ENCODE peak calls at places on chromosome 17, in five cellular contexts. One of them, this sample, is unnamed.

GRCh38 chr17:33523577-33523981 is 230.5 kb upstream of the ASIC2 start:
- DNase-seq in SK-N-SH: no peak
- DNase-seq in K562: no peak
- DNase-seq in GM12878: no peak
- DNase-seq in HepG2: no peak
- DNase-seq in this sample: no peak

GRCh38 chr17:9006175-9006767 is 15.0 kb upstream of the NTN1 start:
- DNase-seq in SK-N-SH: no peak
- DNase-seq in K562: no peak
- DNase-seq in GM12878: no peak
- DNase-seq in HepG2: no peak
- DNase-seq in this sample: no peak

GRCh38 chr17:21463204-21463661 is 87.1 kb downstream of the KCNJ12 start:
- DNase-seq in SK-N-SH: no peak
- DNase-seq in K562: no peak
- DNase-seq in GM12878: no peak
- DNase-seq in HepG2: no peak
- DNase-seq in this sample: no peak

GRCh38 chr17:80045703-80046102 is 9.3 kb downstream of the CCDC40 start:
- DNase-seq in SK-N-SH: no peak
- DNase-seq in K562: no peak
- DNase-seq in GM12878: no peak
- DNase-seq in HepG2: no peak
- DNase-seq in this sample: no peak

GRCh38 chr17:68981288-68981687 is 26.1 kb upstream of the ABCA8 start:
- DNase-seq in SK-N-SH: no peak
- DNase-seq in K562: no peak
- DNase-seq in GM12878: peak; percentile 32
- DNase-seq in HepG2: peak; percentile 20
- DNase-seq in this sample: no peak

GRCh38 chr17:6894206-6894528 is 62.6 kb upstream of the TEKT1 start:
- DNase-seq in SK-N-SH: no peak
- DNase-seq in K562: no peak
- DNase-seq in GM12878: no peak
- DNase-seq in HepG2: no peak
- DNase-seq in this sample: no peak

GRCh38 chr17:32240745-32241144 is 24.9 kb upstream of the RHBDL3 start:
- DNase-seq in SK-N-SH: no peak
- DNase-seq in K562: no peak
- DNase-seq in GM12878: no peak
- DNase-seq in HepG2: no peak
- DNase-seq in this sample: no peak

GRCh38 chr17:66337866-66338472 is 35.6 kb downstream of the PRKCA start:
- DNase-seq in SK-N-SH: no peak
- DNase-seq in K562: no peak
- DNase-seq in GM12878: no peak
- DNase-seq in HepG2: no peak
- DNase-seq in this sample: no peak

GRCh38 chr17:62616993-62617893 is 10.2 kb upstream of the MRC2 start:
- DNase-seq in SK-N-SH: no peak
- DNase-seq in K562: no peak
- DNase-seq in GM12878: no peak
- DNase-seq in HepG2: peak; percentile 97
- DNase-seq in this sample: no peak

GRCh38 chr17:65345261-65346060 is 208.3 kb downstream of the RGS9 start:
- DNase-seq in SK-N-SH: no peak
- DNase-seq in K562: no peak
- DNase-seq in GM12878: no peak
- DNase-seq in HepG2: no peak
- DNase-seq in this sample: no peak

GRCh38 chr17:50379733-50380132 is 6.7 kb downstream of the EME1 start:
- DNase-seq in SK-N-SH: no peak
- DNase-seq in K562: no peak
- DNase-seq in GM12878: no peak
- DNase-seq in HepG2: no peak
- DNase-seq in this sample: no peak

GRCh38 chr17:49646391-49647255 is 31.3 kb downstream of the SPOP start:
- DNase-seq in SK-N-SH: no peak
- DNase-seq in K562: no peak
- DNase-seq in GM12878: peak; percentile 45
- DNase-seq in HepG2: peak; percentile 23
- DNase-seq in this sample: peak; percentile 68

GRCh38 chr17:40399185-40399584 is 18.5 kb downstream of the TOP2A start:
- DNase-seq in SK-N-SH: peak; percentile 48
- DNase-seq in K562: peak; percentile 32
- DNase-seq in GM12878: no peak
- DNase-seq in HepG2: peak; percentile 74
- DNase-seq in this sample: peak; percentile 32

DNA sequence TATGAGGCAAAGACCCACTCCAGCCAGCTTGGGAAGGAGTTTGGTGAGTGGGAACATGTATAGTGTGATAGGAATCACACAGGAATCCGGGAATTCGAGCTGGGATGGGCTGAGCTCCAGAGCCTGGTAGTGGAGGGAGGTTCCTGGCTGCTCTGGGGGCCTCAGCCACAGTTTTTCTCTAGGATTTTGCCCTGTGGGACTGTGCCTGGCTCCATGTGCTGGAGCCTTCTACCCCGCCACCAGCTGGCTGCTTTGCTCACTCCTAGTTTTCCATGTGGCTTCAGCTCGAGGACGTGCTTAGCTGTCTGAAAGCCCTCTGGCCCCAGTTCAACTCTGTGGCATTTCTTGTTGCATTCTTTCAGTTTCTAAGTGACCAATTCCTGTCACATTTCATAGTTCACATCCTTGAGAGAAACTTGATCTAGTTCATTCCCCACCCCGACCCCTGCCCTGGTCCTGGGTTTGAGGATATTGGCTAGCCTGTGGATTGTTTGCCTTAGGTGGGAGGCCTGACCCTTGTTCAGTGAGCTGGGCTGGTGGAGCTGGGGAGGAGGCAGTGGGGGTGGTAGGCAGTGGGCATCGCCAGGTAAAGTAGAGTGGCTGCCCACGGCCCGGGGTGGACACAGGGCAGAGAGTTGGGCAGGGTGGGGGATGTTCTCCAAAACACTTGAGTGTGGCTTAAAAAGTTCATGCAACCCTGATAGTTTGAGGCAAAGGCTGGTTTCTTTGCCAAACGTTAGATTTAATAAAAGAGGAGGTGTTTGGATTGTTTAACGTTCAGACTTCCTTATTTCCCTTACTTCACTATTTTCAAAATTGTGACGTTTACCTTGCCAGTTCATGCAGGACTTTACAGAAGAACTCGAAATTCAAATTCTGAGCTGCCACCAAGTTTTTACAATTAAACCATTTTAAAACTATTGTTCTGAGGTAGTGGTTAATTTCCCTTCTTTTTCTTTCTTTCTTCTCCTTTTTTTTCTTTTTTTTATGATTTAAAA is 5.2 kb downstream of the SEC14L1 start:
- DNase-seq in SK-N-SH: peak; percentile 44
- DNase-seq in K562: no peak
- DNase-seq in GM12878: peak; percentile 71
- DNase-seq in HepG2: peak; percentile 70
- DNase-seq in this sample: no peak
- TF ChIP-seq CTCF in SK-N-SH: peak; percentile 50
- TF ChIP-seq CTCF in K562: no peak
- TF ChIP-seq CTCF in GM12878: no peak
- TF ChIP-seq CTCF in HepG2: peak; percentile 54
- TF ChIP-seq CTCF in this sample: no peak

GRCh38 chr17:29616300-29617048 is 6.2 kb downstream of the CORO6 start:
- DNase-seq in SK-N-SH: no peak
- DNase-seq in K562: no peak
- DNase-seq in GM12878: no peak
- DNase-seq in HepG2: no peak
- DNase-seq in this sample: no peak

GRCh38 chr17:29615492-29616299 is 7.0 kb downstream of the CORO6 start:
- DNase-seq in SK-N-SH: peak; percentile 61
- DNase-seq in K562: peak; percentile 98
- DNase-seq in GM12878: no peak
- DNase-seq in HepG2: peak; percentile 72
- DNase-seq in this sample: no peak

GRCh38 chr17:29618272-29619065 is 4.2 kb downstream of the CORO6 start:
- DNase-seq in SK-N-SH: no peak
- DNase-seq in K562: no peak
- DNase-seq in GM12878: no peak
- DNase-seq in HepG2: no peak
- DNase-seq in this sample: no peak

GRCh38 chr17:29617481-29618271 is 5.0 kb downstream of the CORO6 start:
- DNase-seq in SK-N-SH: no peak
- DNase-seq in K562: peak; percentile 84
- DNase-seq in GM12878: peak; percentile 36
- DNase-seq in HepG2: peak; percentile 52
- DNase-seq in this sample: peak; percentile 50

DNA sequence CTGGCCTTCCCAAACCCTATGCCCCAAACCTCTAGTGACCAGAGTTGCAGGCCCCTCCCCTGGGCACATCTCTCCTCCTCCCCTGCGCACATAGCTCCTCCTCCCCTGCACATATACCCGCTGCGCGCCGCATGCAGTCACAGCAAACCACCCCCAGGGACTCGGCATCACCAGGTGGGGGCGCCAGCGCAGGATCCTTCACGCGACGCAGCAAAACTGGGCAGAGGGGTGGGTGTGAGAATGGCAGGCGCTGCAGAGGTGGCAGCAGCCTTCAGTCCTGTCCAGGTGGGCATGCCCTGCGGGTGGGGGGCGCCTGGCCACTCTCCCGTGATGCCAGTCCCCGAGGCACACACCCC is 5.6 kb downstream of the CORO6 start:
- DNase-seq in SK-N-SH: peak; percentile 88
- DNase-seq in K562: peak; percentile 61
- DNase-seq in GM12878: no peak
- DNase-seq in HepG2: peak; percentile 80
- DNase-seq in this sample: peak; percentile 67
- TF ChIP-seq ZBTB33 in SK-N-SH: no peak
- TF ChIP-seq ZBTB33 in K562: peak; percentile 99
- TF ChIP-seq ZBTB33 in GM12878: no peak
- TF ChIP-seq ZBTB33 in HepG2: peak; percentile 38
- TF ChIP-seq ZBTB33 in this sample: no peak

GRCh38 chr17:48576479-48577309 is 1.5 kb downstream of the HOXB4 start:
- DNase-seq in SK-N-SH: no peak
- DNase-seq in K562: peak; percentile 76
- DNase-seq in GM12878: no peak
- DNase-seq in HepG2: no peak
- DNase-seq in this sample: no peak

GRCh38 chr17:48575673-48576478 is 2.3 kb downstream of the HOXB4 start:
- DNase-seq in SK-N-SH: no peak
- DNase-seq in K562: peak; percentile 31
- DNase-seq in GM12878: no peak
- DNase-seq in HepG2: no peak
- DNase-seq in this sample: no peak

GRCh38 chr17:48577330-48577945 is 712 bp downstream of the HOXB4 start:
- DNase-seq in SK-N-SH: no peak
- DNase-seq in K562: no peak
- DNase-seq in GM12878: no peak
- DNase-seq in HepG2: no peak
- DNase-seq in this sample: no peak

GRCh38 chr17:48574523-48575065 is 3.6 kb downstream of the HOXB4 start:
- DNase-seq in SK-N-SH: no peak
- DNase-seq in K562: no peak
- DNase-seq in GM12878: no peak
- DNase-seq in HepG2: no peak
- DNase-seq in this sample: no peak

GRCh38 chr17:48575066-48575582 is 3.0 kb downstream of the HOXB4 start:
- DNase-seq in SK-N-SH: no peak
- DNase-seq in K562: no peak
- DNase-seq in GM12878: no peak
- DNase-seq in HepG2: no peak
- DNase-seq in this sample: no peak
- TF ChIP-seq POLR2AphosphoS5 in SK-N-SH: no peak
- TF ChIP-seq POLR2AphosphoS5 in K562: no peak
- TF ChIP-seq POLR2AphosphoS5 in GM12878: no peak
- TF ChIP-seq POLR2AphosphoS5 in HepG2: no peak
- TF ChIP-seq POLR2AphosphoS5 in this sample: no peak

GRCh38 chr17:3659541-3660111 is 8.8 kb downstream of the TAX1BP3 start:
- DNase-seq in SK-N-SH: no peak
- DNase-seq in K562: peak; percentile 32
- DNase-seq in GM12878: no peak
- DNase-seq in HepG2: no peak
- DNase-seq in this sample: no peak
- TF ChIP-seq CTCF in SK-N-SH: peak; percentile 5
- TF ChIP-seq CTCF in K562: no peak
- TF ChIP-seq CTCF in GM12878: no peak
- TF ChIP-seq CTCF in HepG2: no peak
- TF ChIP-seq CTCF in this sample: no peak

DNA sequence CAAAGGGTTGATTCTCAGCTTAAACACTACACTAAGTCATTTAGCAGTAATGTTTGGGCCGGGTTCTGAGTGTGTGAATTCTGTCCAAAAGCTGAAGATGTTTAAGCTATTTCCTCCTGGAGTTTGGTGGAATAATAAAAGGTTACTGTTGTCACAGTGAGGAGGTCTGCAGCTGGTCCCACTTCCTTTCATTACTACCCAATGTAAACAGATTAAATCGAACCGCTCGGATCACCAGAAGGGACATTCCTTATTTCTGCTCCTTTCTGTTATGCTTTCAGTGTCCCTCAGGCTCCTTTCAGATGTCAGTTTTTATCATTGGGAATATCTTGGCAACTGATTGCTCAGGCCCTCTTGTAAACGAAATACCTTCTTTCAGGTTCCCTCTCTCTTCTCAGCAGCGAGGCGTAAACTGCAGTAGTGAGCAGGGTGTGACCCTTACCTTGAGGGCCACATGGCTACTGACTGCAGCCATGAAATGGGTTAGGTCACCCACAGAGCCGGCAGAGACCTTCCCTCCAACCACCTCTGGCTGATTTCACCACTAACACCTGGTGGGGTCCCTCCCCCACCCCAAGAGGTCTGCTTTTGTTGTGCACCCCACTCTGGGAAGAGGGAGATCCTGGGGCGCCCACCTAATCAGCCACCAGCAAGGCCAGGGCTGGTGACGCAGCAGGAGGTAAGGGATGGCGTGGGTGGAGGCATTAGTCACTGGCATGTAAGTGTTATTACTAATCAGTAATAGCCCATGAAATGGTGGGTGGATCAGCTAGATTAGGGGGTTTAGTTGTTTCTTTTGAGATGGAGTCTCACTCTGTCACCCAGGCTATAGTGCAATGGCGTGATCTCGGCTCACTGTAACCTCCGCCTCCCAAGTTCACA is 117.6 kb downstream of the VPS53 start:
- DNase-seq in SK-N-SH: peak; percentile 57
- DNase-seq in K562: no peak
- DNase-seq in GM12878: no peak
- DNase-seq in HepG2: no peak
- DNase-seq in this sample: peak; percentile 75
- TF ChIP-seq ZBTB33 in SK-N-SH: no peak
- TF ChIP-seq ZBTB33 in K562: no peak
- TF ChIP-seq ZBTB33 in GM12878: no peak
- TF ChIP-seq ZBTB33 in HepG2: no peak
- TF ChIP-seq ZBTB33 in this sample: no peak